ENCODE peak calls at places on chromosomes 4 and X, in eight cellular contexts. E is Kasumi-1; K is IMR-90; S is transverse colon; P is HFF-Myc; L is activated T-helper 1 cell treated with anti-CD3 and anti-CD28 coated beads, Interleukin-2, amount 50 U/mL, for 16 hours; Q is naive B cell; T is KBM-7. O is an unnamed sample.

GRCh38 chrX:76195579-76195978 is 22.7 kb downstream of the PBDC1 start:
- DNase-seq in E (no peak), K (no peak), S (no peak), P (no peak), L (no peak), Q (no peak), T (no peak), O (no peak)

GRCh38 chr4:86895692-86896488 is 3.7 kb upstream of the C4orf36 start:
- DNase-seq in E (peak; percentile 82), K (peak; percentile 77), S (no peak), P (no peak), L (no peak), Q (peak; percentile 38), T (peak; percentile 79), O (peak; percentile 73)

GRCh38 chrX:150365051-150365952 is 2.2 kb downstream of the MAMLD1 start:
- DNase-seq in E (peak; percentile 22), K (peak; percentile 50), S (peak; percentile 65), P (no peak), L (no peak), Q (peak; percentile 26), T (peak; percentile 88), O (no peak)

GRCh38 chrX:69618803-69619202 is 2.9 kb downstream of the EDA start:
- DNase-seq in E (peak; percentile 36), K (peak; percentile 2), S (peak; percentile 11), P (no peak), L (no peak), Q (no peak), T (peak; percentile 57), O (peak; percentile 9)

GRCh38 chrX:10769165-10769564 is 148.8 kb upstream of the MID1 start:
- DNase-seq in E (peak; percentile 16), K (peak; percentile 35), S (no peak), P (no peak), L (no peak), Q (no peak), T (peak; percentile 36), O (no peak)

GRCh38 chr4:8316911-8317351 is 47.4 kb downstream of the HTRA3 start:
- DNase-seq in E (no peak), K (no peak), S (no peak), P (no peak), L (no peak), Q (no peak), T (no peak), O (no peak)

GRCh38 chrX:41491267-41492004 is 44.3 kb downstream of the NYX start:
- DNase-seq in E (peak; percentile 28), K (peak; percentile 96), S (no peak), P (peak; percentile 41), L (no peak), Q (no peak), T (peak; percentile 49), O (no peak)

GRCh38 chr4:100362363-100362762 is 155.5 kb downstream of the EMCN start:
- DNase-seq in E (peak; percentile 25), K (peak; percentile 73), S (no peak), P (no peak), L (no peak), Q (no peak), T (no peak), O (no peak)